ENCODE peak calls at places on chromosomes 4 and X, in ten cellular contexts. X is PC-3; H is left lung; M is esophagus muscularis mucosa; R is esophagus squamous epithelium; E is breast epithelium; N is IMR-90; V is aorta; B is CD8-positive, alpha-beta T cell; G is ovary. Y is an unnamed sample.

GRCh38 chr4:119477412-119478053 is 151.1 kb downstream of the PDE5A start:
- DNase-seq in X (no peak), H (no peak), M (no peak), R (no peak), E (no peak), N (peak; percentile 41), V (no peak), B (no peak), G (no peak), Y (no peak)

GRCh38 chr4:23876418-23877089 is 13.3 kb downstream of the PPARGC1A start:
- DNase-seq in X (no peak), H (no peak), M (no peak), R (no peak), E (no peak), N (no peak), V (no peak), B (no peak), G (no peak), Y (no peak)

GRCh38 chr4:157076578-157076947 is 613 bp downstream of the GLRB start:
- DNase-seq in X (peak; percentile 12), H (peak; percentile 55), M (no peak), R (no peak), E (no peak), N (no peak), V (no peak), B (no peak), G (no peak), Y (no peak)

GRCh38 chr4:11765849-11766453 is 337.3 kb upstream of the HS3ST1 start:
- DNase-seq in X (peak; percentile 68), H (no peak), M (no peak), R (no peak), E (no peak), N (peak; percentile 37), V (no peak), B (no peak), G (no peak), Y (no peak)

GRCh38 chr4:73727685-73728084 is 12.7 kb upstream of the CXCL8 start:
- DNase-seq in X (peak; percentile 95), H (peak; percentile 79), M (no peak), R (no peak), E (no peak), N (no peak), V (no peak), B (no peak), G (no peak), Y (no peak)

GRCh38 chr4:174658246-174658645 is 136.0 kb upstream of the HPGD start:
- DNase-seq in X (no peak), H (no peak), M (no peak), R (no peak), E (no peak), N (no peak), V (no peak), B (no peak), G (no peak), Y (no peak)

GRCh38 chr4:3670521-3671519 is 95.4 kb upstream of the ADRA2C start:
- DNase-seq in X (no peak), H (peak; percentile 65), M (no peak), R (no peak), E (no peak), N (no peak), V (peak; percentile 23), B (no peak), G (no peak), Y (no peak)

GRCh38 chr4:107669068-107669467 is 51.0 kb downstream of the PAPSS1 start:
- DNase-seq in X (no peak), H (no peak), M (no peak), R (no peak), E (no peak), N (no peak), V (no peak), B (no peak), G (no peak), Y (no peak)

GRCh38 chr4:108135549-108136209 is 33.1 kb downstream of the LEF1 start:
- DNase-seq in X (no peak), H (no peak), M (no peak), R (no peak), E (no peak), N (no peak), V (no peak), B (no peak), G (no peak), Y (no peak)

GRCh38 chr4:105274090-105274489 is 127.4 kb downstream of the TET2 start:
- DNase-seq in X (no peak), H (no peak), M (no peak), R (no peak), E (no peak), N (no peak), V (no peak), B (no peak), G (no peak), Y (no peak)

GRCh38 chr4:76974150-76974549 is 24.6 kb downstream of the SEPTIN11 start:
- DNase-seq in X (no peak), H (no peak), M (no peak), R (no peak), E (no peak), N (no peak), V (no peak), B (no peak), G (no peak), Y (no peak)

GRCh38 chr4:7075962-7076693 is 8.3 kb upstream of the GRPEL1 start:
- DNase-seq in X (no peak), H (peak; percentile 50), M (no peak), R (no peak), E (no peak), N (no peak), V (no peak), B (no peak), G (peak; percentile 21), Y (no peak)

GRCh38 chr4:7077371-7077770 is 9.5 kb upstream of the GRPEL1 start:
- DNase-seq in X (no peak), H (no peak), M (no peak), R (no peak), E (no peak), N (no peak), V (no peak), B (no peak), G (peak; percentile 10), Y (no peak)

GRCh38 chr4:7073526-7074390 is 5.9 kb upstream of the GRPEL1 start:
- DNase-seq in X (peak; percentile 67), H (peak; percentile 71), M (no peak), R (no peak), E (no peak), N (peak; percentile 42), V (no peak), B (no peak), G (peak; percentile 52), Y (no peak)

GRCh38 chr4:7074423-7074822 is 6.6 kb upstream of the GRPEL1 start:
- DNase-seq in X (peak; percentile 59), H (peak; percentile 45), M (no peak), R (no peak), E (no peak), N (no peak), V (no peak), B (no peak), G (peak; percentile 11), Y (no peak)

GRCh38 chr4:7076694-7077082 is 8.8 kb upstream of the GRPEL1 start:
- DNase-seq in X (no peak), H (no peak), M (no peak), R (no peak), E (no peak), N (no peak), V (no peak), B (no peak), G (peak; percentile 15), Y (no peak)
- H3K4me1 ChIP-seq in X (peaks cover 8% of the 10 kb centered on the region), H (no peaks in the 10 kb centered on the region), M (no peaks in the 10 kb centered on the region), R (no peaks in the 10 kb centered on the region), E (no peaks in the 10 kb centered on the region), N (peaks cover 2% of the 10 kb centered on the region), V (no peaks in the 10 kb centered on the region), B (no peaks in the 10 kb centered on the region), G (no peaks in the 10 kb centered on the region), Y (peaks cover 10% of the 10 kb centered on the region)

GRCh38 chrX:65195621-65196020 is 219.4 kb upstream of the ZC4H2 start:
- DNase-seq in X (no peak), H (no peak), M (no peak), R (no peak), E (no peak), N (no peak), V (no peak), B (no peak), G (no peak), Y (no peak)
- H3K4me3 ChIP-seq in X (no peak overlapping the region), H (no peak overlapping the region), M (no peak overlapping the region), R (no peak overlapping the region), E (no peak overlapping the region), N (no peak overlapping the region), V (no peak overlapping the region), B (no peak overlapping the region), G (no peak overlapping the region), Y (no peak overlapping the region)

GRCh38 chrX:78665286-78665685 is 6.2 kb upstream of the RTL3 start:
- DNase-seq in X (no peak), H (no peak), M (no peak), R (no peak), E (no peak), N (no peak), V (no peak), B (no peak), G (no peak), Y (no peak)
- H3K9me3 ChIP-seq in X (no peaks in the 10 kb centered on the region), H (no peaks in the 10 kb centered on the region), M (no peaks in the 10 kb centered on the region), R (no peaks in the 10 kb centered on the region), E (no peaks in the 10 kb centered on the region), N (no peaks in the 10 kb centered on the region), V (no peaks in the 10 kb centered on the region), B (no peaks in the 10 kb centered on the region), G (no peaks in the 10 kb centered on the region), Y (no peaks in the 10 kb centered on the region)

GRCh38 chrX:10001496-10001895 is 34.3 kb downstream of the CLDN34 start:
- DNase-seq in X (no peak), H (no peak), M (no peak), R (no peak), E (no peak), N (no peak), V (no peak), B (no peak), G (no peak), Y (no peak)
- H3K4me1 ChIP-seq in X (peaks cover 13% of the 10 kb centered on the region), H (no peaks in the 10 kb centered on the region), M (peaks cover 9% of the 10 kb centered on the region), R (no peaks in the 10 kb centered on the region), E (no peaks in the 10 kb centered on the region), N (no peaks in the 10 kb centered on the region), V (no peaks in the 10 kb centered on the region), B (no peaks in the 10 kb centered on the region), G (no peaks in the 10 kb centered on the region), Y (no peaks in the 10 kb centered on the region)

DNA sequence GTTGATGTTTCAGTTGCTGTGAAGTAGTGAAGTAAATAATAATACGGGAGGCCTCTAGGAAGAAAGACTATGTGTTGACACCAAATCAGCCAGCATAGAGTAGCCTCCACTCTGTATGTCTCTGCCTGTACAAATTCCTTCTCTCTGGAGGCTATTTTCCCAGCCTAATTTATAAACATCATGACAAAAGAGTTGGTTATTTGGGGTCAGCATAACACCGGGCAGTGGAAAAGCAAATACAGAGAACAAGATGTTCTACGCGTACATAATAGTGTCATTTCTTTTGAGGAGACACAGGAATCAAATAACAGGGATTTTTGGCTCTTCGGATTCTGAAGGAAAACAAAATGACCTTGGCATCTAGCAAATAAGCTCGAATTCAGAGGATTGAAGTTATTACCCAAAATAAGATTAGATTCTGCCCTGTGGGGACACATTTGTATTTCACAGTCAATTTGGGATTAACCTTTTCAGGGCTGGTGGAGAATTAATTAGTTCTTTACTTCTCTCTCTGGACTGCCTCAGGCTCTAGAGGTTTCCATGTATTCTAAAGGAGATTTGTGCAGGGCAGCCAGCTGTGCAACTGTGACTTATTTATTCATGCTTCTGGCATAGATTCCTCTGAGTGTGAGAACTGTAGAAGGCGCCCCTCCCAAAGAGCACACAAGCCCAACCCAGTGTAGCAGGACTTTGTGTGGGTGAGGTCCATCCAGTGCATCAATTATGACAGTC is 14.1 kb upstream of the SYTL4 start:
- DNase-seq in X (no peak), H (no peak), M (no peak), R (no peak), E (no peak), N (no peak), V (no peak), B (no peak), G (no peak), Y (no peak)
- H3K4me3 ChIP-seq in X (no peak overlapping the region), H (no peak overlapping the region), M (no peak overlapping the region), R (peak overlapping the region; percentile 2), E (no peak overlapping the region), N (no peak overlapping the region), V (no peak overlapping the region), B (no peak overlapping the region), G (no peak overlapping the region), Y (no peak overlapping the region)

Y was measured in left ventricle myocardium inferior.